ENCODE peak calls at places on chromosomes 1 and 21, in four cellular contexts. Z is SK-MEL-5, C is Panc1, Y is omental fat pad. V is an unnamed sample.

GRCh38 chr1:233791750-233792149 is 112.7 kb upstream of the SLC35F3 start:
- DNase-seq in Z (no peak), C (no peak), Y (no peak), V (peak)

GRCh38 chr1:213564215-213564659 is 423.5 kb upstream of the PROX1 start:
- DNase-seq in Y (no peak), Z (peak), C (no peak), V (peak)

GRCh38 chr1:156797212-156797871 is 19.3 kb downstream of the SH2D2A start:
- DNase-seq in Y (no peak), C (peak), Z (peak), V (peak)

GRCh38 chr1:197989058-197989457 is 71.9 kb downstream of the LHX9 start:
- DNase-seq in Y (no peak), C (no peak), Z (no peak), V (no peak)

GRCh38 chr1:226661965-226662364 is 77.1 kb downstream of the ITPKB start:
- DNase-seq in Y (no peak), Z (no peak), C (no peak), V (no peak)

GRCh38 chr1:94688646-94689045 is 131.5 kb upstream of the SLC44A3 start:
- DNase-seq in Y (no peak), C (no peak), Z (no peak), V (no peak)

GRCh38 chr1:185010361-185010760 is 35.0 kb upstream of the RNF2 start:
- DNase-seq in Z (no peak), C (no peak), Y (no peak), V (no peak)

GRCh38 chr1:108961752-108962486 is 1.4 kb downstream of the CLCC1 start:
- DNase-seq in C (no peak), Y (no peak), Z (no peak), V (peak)

GRCh38 chr21:34126269-34126668 is 52.9 kb downstream of the MRPS6 start:
- DNase-seq in C (no peak), Y (no peak), Z (no peak), V (no peak)

GRCh38 chr21:41283211-41283818 is 33.3 kb upstream of the FAM3B start:
- DNase-seq in Y (no peak), C (peak), Z (peak), V (peak)

GRCh38 chr1:145696630-145696960 is 10.6 kb downstream of the PDZK1 start:
- DNase-seq in Y (no peak), C (no peak), Z (no peak), V (peak)

GRCh38 chr1:241615043-241615974 is 24.9 kb downstream of the CHML start:
- DNase-seq in Z (no peak), Y (no peak), C (no peak), V (peak)

GRCh38 chr1:114025609-114026401 is 46.5 kb downstream of the OLFML3 start:
- DNase-seq in C (no peak), Y (no peak), Z (no peak), V (no peak)

GRCh38 chr21:36125513-36126121 is 9.3 kb upstream of the CBR3 start:
- DNase-seq in C (no peak), Z (peak), Y (peak), V (peak)

GRCh38 chr1:31064685-31065309 is 720 bp downstream of the PUM1 start:
- DNase-seq in Z (peak), C (no peak), Y (no peak), V (peak)

GRCh38 chr21:38954450-38955059 is 148.8 kb downstream of the ETS2 start:
- DNase-seq in Y (no peak), C (no peak), Z (no peak), V (no peak)

GRCh38 chr21:25639167-25639921 is at the start of gene JAM2:
- DNase-seq in Y (no peak), C (no peak), Z (peak), V (peak)